ENCODE peak calls at places on chromosomes 7 and 10, in nine cellular contexts. S, A, Y, Q, B, P, Z, M and T are unnamed samples.

GRCh38 chr7:45980181-45980905 is 59.3 kb upstream of the IGFBP3 start:
- DNase-seq in S (peak; percentile 74), A (peak; percentile 83), Y (peak; percentile 67), Q (peak; percentile 60), B (no peak), P (no peak), Z (no peak), M (no peak), T (no peak)

GRCh38 chr7:74544706-74545469 is 91.2 kb downstream of the GTF2IRD1 start:
- DNase-seq in S (peak; percentile 64), A (peak; percentile 38), Y (peak; percentile 14), Q (peak; percentile 82), B (peak; percentile 23), P (peak; percentile 73), Z (peak; percentile 82), M (peak; percentile 87), T (peak; percentile 4)

GRCh38 chr10:130550952-130551674 is 414.9 kb downstream of the GLRX3 start:
- DNase-seq in S (no peak), A (no peak), Y (no peak), Q (no peak), B (no peak), P (no peak), Z (no peak), M (no peak), T (no peak)

GRCh38 chr7:134737561-134738353 is 41.7 kb upstream of the CALD1 start:
- DNase-seq in S (peak; percentile 83), A (peak; percentile 98), Y (peak; percentile 98), Q (peak; percentile 48), B (peak; percentile 89), P (peak; percentile 55), Z (no peak), M (no peak), T (no peak)

GRCh38 chr10:15344876-15345285 is 26.2 kb downstream of the FAM171A1 start:
- DNase-seq in S (peak; percentile 85), A (peak; percentile 22), Y (peak; percentile 93), Q (no peak), B (peak; percentile 87), P (no peak), Z (peak; percentile 33), M (peak; percentile 53), T (no peak)

GRCh38 chr7:104980440-104980839 is 33.6 kb upstream of the KMT2E start:
- DNase-seq in S (no peak), A (peak; percentile 67), Y (peak; percentile 55), Q (peak; percentile 32), B (no peak), P (no peak), Z (no peak), M (no peak), T (no peak)

GRCh38 chr7:54014765-54015164 is 527.4 kb upstream of the VSTM2A start:
- DNase-seq in S (no peak), A (no peak), Y (no peak), Q (no peak), B (no peak), P (no peak), Z (no peak), M (no peak), T (no peak)

GRCh38 chr7:51262796-51263519 is 53.7 kb downstream of the COBL start:
- DNase-seq in S (no peak), A (no peak), Y (no peak), Q (no peak), B (no peak), P (no peak), Z (no peak), M (no peak), T (no peak)

GRCh38 chr10:123295644-123296043 is 141.4 kb downstream of the BUB3 start:
- DNase-seq in S (no peak), A (no peak), Y (no peak), Q (no peak), B (no peak), P (no peak), Z (no peak), M (peak; percentile 60), T (no peak)

GRCh38 chr10:121414366-121414765 is 183.9 kb downstream of the FGFR2 start:
- DNase-seq in S (no peak), A (no peak), Y (peak; percentile 15), Q (no peak), B (no peak), P (no peak), Z (no peak), M (no peak), T (no peak)

GRCh38 chr7:41987-42386 is 150.4 kb upstream of the FAM20C start:
- DNase-seq in S (no peak), A (peak; percentile 59), Y (peak; percentile 65), Q (no peak), B (no peak), P (no peak), Z (no peak), M (peak; percentile 30), T (no peak)

DNA sequence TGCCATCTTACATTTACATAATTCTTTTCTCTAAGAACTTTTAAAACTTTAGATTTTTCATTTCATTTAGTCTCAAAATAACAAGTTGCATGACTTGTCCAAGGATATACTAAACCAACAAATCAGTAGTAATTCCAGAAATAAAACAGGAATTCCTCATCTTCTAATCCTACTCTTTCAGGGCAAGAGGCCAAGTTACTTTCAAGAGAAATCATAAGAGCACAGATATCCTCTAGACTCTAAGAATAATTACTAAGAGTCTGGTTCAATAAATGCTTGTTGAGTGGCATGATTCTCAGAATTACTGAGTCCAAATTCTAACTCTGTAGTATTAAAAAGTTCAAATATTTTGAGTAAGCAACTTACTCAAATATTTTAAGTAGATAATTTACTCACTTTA is 12.9 kb downstream of the PDZD8 start:
- DNase-seq in S (peak; percentile 32), A (peak; percentile 44), Y (peak; percentile 41), Q (no peak), B (no peak), P (no peak), Z (no peak), M (no peak), T (no peak)
- H3K4me2 ChIP-seq in S (no peak overlapping the region), A (peak overlapping the region; percentile 49), Y (peak overlapping the region; percentile 37), Q (no peak overlapping the region), B (peak overlapping the region; percentile 74), P (peak overlapping the region; percentile 66), Z (no peak overlapping the region), M (no peak overlapping the region), T (peak overlapping the region; percentile 59)

GRCh38 chr7:120990468-120991118 is 2.1 kb downstream of the CPED1 start:
- DNase-seq in S (peak; percentile 31), A (peak; percentile 33), Y (no peak), Q (no peak), B (no peak), P (no peak), Z (no peak), M (no peak), T (no peak)

GRCh38 chr7:120992272-120993010 is 3.9 kb downstream of the CPED1 start:
- DNase-seq in S (no peak), A (no peak), Y (no peak), Q (no peak), B (no peak), P (no peak), Z (no peak), M (no peak), T (no peak)

GRCh38 chr7:120991570-120991969 is 3.1 kb downstream of the CPED1 start:
- DNase-seq in S (peak; percentile 90), A (peak; percentile 79), Y (peak; percentile 79), Q (no peak), B (no peak), P (no peak), Z (no peak), M (no peak), T (no peak)

GRCh38 chr7:120989571-120990220 is 1.2 kb downstream of the CPED1 start:
- DNase-seq in S (peak; percentile 38), A (peak; percentile 48), Y (no peak), Q (no peak), B (no peak), P (no peak), Z (no peak), M (no peak), T (no peak)

DNA sequence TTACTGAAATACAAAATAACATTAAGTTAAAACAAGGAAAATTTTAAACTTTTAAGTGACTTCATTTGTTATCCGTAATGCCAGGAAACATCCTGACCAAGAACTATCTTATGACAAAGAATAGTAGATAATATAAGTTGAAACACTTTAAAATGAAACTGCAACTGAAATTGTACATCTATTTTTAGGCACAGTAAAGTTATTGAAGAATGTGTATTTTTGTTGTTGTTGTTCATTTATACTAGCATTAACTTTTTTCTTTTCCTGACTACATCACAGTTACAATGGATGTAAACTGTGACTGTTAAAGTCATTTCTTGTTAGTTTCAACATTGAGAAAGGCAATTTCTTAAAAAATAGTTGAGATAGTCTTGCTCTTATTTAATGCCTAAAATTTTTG is 2.6 kb downstream of the CPED1 start:
- DNase-seq in S (no peak), A (no peak), Y (no peak), Q (no peak), B (no peak), P (no peak), Z (no peak), M (no peak), T (no peak)
- H3K27ac ChIP-seq in S (peak overlapping the region; percentile 77), A (peak overlapping the region; percentile 65), Y (peak overlapping the region; percentile 69), Q (no peak overlapping the region), B (no peak overlapping the region), P (peak overlapping the region; percentile 89), Z (no peak overlapping the region), M (no peak overlapping the region), T (no peak overlapping the region)

DNA sequence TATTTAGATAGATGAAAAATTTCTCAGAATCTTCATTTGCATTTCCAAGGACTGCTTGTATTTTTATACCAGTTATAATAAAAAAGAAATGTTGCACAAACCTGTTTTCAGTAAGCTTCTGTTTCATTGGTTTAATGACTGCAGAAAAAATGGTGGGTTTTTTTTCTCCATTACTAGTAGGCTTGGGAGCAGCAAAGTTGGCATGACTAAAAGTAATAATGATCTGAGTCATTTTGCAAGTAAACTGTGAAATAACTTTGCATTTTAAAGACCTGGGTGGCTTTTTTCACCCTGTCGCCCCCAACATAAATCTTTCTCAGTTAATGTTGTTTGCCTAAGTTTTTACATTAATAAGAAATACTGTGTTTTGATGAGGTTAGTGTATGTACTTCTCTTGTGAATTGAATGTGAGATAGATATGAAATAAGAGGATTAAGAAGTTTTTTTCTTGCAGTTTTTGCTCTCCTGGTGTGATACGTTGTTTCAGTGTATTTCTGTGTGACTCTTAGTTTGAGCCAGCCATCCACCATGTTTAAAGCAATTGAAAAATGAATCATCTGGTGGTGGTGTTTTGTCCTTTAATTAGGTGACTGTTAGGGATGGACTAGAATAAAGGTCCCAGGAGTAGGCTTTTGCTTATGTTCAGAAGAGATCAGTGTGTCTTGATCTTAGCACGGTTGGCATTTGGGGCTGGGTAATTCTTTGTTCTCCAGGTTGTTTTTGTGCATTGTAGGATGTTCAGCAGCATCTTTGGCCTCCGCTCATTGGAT is 1.8 kb downstream of the GNAI1 start:
- DNase-seq in S (peak; percentile 63), A (peak; percentile 87), Y (peak; percentile 57), Q (no peak), B (peak; percentile 49), P (peak; percentile 16), Z (peak; percentile 13), M (no peak), T (no peak)
- H2AFZ ChIP-seq in S (no peak overlapping the region), A (peak overlapping the region; percentile 80), Y (no peak overlapping the region), Q (no peak overlapping the region), B (no peak overlapping the region), P (peak overlapping the region; percentile 94), Z (no peak overlapping the region), M (no peak overlapping the region), T (no peak overlapping the region)

DNA sequence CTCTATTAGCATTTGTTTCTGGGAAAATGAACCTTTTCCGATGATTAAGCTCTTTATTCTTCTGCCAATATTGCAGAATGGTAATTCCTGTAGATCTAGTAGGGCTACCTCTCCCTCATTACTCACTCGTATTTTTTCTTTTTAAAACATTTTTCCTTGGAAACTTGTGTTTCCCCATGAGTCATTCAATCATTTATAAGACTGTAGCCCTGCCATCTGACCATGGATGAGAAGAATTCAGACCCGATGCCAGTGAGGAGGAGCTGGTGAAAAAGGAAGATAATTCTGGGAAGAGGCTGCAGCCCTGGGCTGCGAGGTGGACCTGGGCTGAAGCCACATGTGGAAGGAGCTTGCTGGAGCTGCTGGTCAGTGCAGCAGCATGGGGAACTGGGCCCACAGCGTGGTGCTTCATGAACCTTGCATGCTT is 242.8 kb downstream of the KLF6 start:
- DNase-seq in S (peak; percentile 87), A (peak; percentile 96), Y (peak; percentile 93), Q (no peak), B (peak; percentile 65), P (no peak), Z (no peak), M (no peak), T (peak; percentile 41)
- H3K4me2 ChIP-seq in S (no peak overlapping the region), A (peak overlapping the region; percentile 64), Y (peak overlapping the region; percentile 50), Q (no peak overlapping the region), B (peak overlapping the region; percentile 15), P (no peak overlapping the region), Z (no peak overlapping the region), M (no peak overlapping the region), T (peak overlapping the region; percentile 9)